ENCODE peak calls at places on chromosomes 6 and 20, in nine cellular contexts. One of them, this sample, is unnamed.

GRCh38 chr6:166743925-166744653 is 117.0 kb upstream of the RPS6KA2 start:
- DNase-seq in stomach: no peak
- DNase-seq in NCI-H82: no peak
- DNase-seq in GM12865: no peak
- DNase-seq in CD4-positive, alpha-beta memory T cell: no peak
- DNase-seq in stimulated activated CD8-positive, alpha-beta memory T cell treated with anti-CD3 and anti-CD28 coated beads, Interleukin-7, amount 100 ng/mL, for 48 hours: no peak
- DNase-seq in iPS DF 19.7: no peak
- DNase-seq in fibroblast of pulmonary artery: no peak
- DNase-seq in H54: no peak
- DNase-seq in this sample: no peak

GRCh38 chr20:39042279-39043150 is 80.4 kb downstream of the DHX35 start:
- DNase-seq in NCI-H82: no peak
- DNase-seq in stimulated activated CD8-positive, alpha-beta memory T cell treated with anti-CD3 and anti-CD28 coated beads, Interleukin-7, amount 100 ng/mL, for 48 hours: no peak
- DNase-seq in stomach: no peak
- DNase-seq in GM12865: no peak
- DNase-seq in CD4-positive, alpha-beta memory T cell: no peak
- DNase-seq in fibroblast of pulmonary artery: peak; percentile 4
- DNase-seq in H54: no peak
- DNase-seq in iPS DF 19.7: no peak
- DNase-seq in this sample: peak; percentile 31

GRCh38 chr6:68951350-68951749 is 316.3 kb downstream of the ADGRB3 start:
- DNase-seq in CD4-positive, alpha-beta memory T cell: no peak
- DNase-seq in GM12865: no peak
- DNase-seq in fibroblast of pulmonary artery: no peak
- DNase-seq in NCI-H82: no peak
- DNase-seq in iPS DF 19.7: no peak
- DNase-seq in stomach: no peak
- DNase-seq in stimulated activated CD8-positive, alpha-beta memory T cell treated with anti-CD3 and anti-CD28 coated beads, Interleukin-7, amount 100 ng/mL, for 48 hours: no peak
- DNase-seq in H54: no peak
- DNase-seq in this sample: no peak

GRCh38 chr6:4346659-4347333 is 211.4 kb upstream of the ECI2 start:
- DNase-seq in stimulated activated CD8-positive, alpha-beta memory T cell treated with anti-CD3 and anti-CD28 coated beads, Interleukin-7, amount 100 ng/mL, for 48 hours: no peak
- DNase-seq in iPS DF 19.7: no peak
- DNase-seq in H54: no peak
- DNase-seq in fibroblast of pulmonary artery: peak; percentile 33
- DNase-seq in stomach: no peak
- DNase-seq in NCI-H82: no peak
- DNase-seq in GM12865: no peak
- DNase-seq in CD4-positive, alpha-beta memory T cell: no peak
- DNase-seq in this sample: no peak

GRCh38 chr6:125945378-125946141 is 11.0 kb upstream of the HINT3 start:
- DNase-seq in CD4-positive, alpha-beta memory T cell: no peak
- DNase-seq in stomach: no peak
- DNase-seq in GM12865: no peak
- DNase-seq in H54: no peak
- DNase-seq in stimulated activated CD8-positive, alpha-beta memory T cell treated with anti-CD3 and anti-CD28 coated beads, Interleukin-7, amount 100 ng/mL, for 48 hours: no peak
- DNase-seq in NCI-H82: peak; percentile 46
- DNase-seq in iPS DF 19.7: no peak
- DNase-seq in fibroblast of pulmonary artery: peak; percentile 84
- DNase-seq in this sample: no peak

GRCh38 chr20:42179768-42180167 is 561.6 kb upstream of the CHD6 start:
- DNase-seq in NCI-H82: peak; percentile 42
- DNase-seq in iPS DF 19.7: no peak
- DNase-seq in fibroblast of pulmonary artery: peak; percentile 3
- DNase-seq in CD4-positive, alpha-beta memory T cell: no peak
- DNase-seq in stimulated activated CD8-positive, alpha-beta memory T cell treated with anti-CD3 and anti-CD28 coated beads, Interleukin-7, amount 100 ng/mL, for 48 hours: no peak
- DNase-seq in H54: no peak
- DNase-seq in stomach: no peak
- DNase-seq in GM12865: peak; percentile 1
- DNase-seq in this sample: no peak

GRCh38 chr6:140956567-140957306 is 1176.0 kb upstream of the GJE1 start:
- DNase-seq in NCI-H82: peak; percentile 69
- DNase-seq in stomach: no peak
- DNase-seq in stimulated activated CD8-positive, alpha-beta memory T cell treated with anti-CD3 and anti-CD28 coated beads, Interleukin-7, amount 100 ng/mL, for 48 hours: no peak
- DNase-seq in CD4-positive, alpha-beta memory T cell: no peak
- DNase-seq in fibroblast of pulmonary artery: peak; percentile 6
- DNase-seq in iPS DF 19.7: no peak
- DNase-seq in GM12865: no peak
- DNase-seq in H54: no peak
- DNase-seq in this sample: no peak

GRCh38 chr6:36129889-36130671 is at the start of gene MAPK13:
- DNase-seq in CD4-positive, alpha-beta memory T cell: peak; percentile 33
- DNase-seq in GM12865: no peak
- DNase-seq in H54: no peak
- DNase-seq in fibroblast of pulmonary artery: peak; percentile 29
- DNase-seq in stimulated activated CD8-positive, alpha-beta memory T cell treated with anti-CD3 and anti-CD28 coated beads, Interleukin-7, amount 100 ng/mL, for 48 hours: no peak
- DNase-seq in stomach: peak; percentile 66
- DNase-seq in iPS DF 19.7: no peak
- DNase-seq in NCI-H82: no peak
- DNase-seq in this sample: no peak

GRCh38 chr20:58549681-58550542 is 34.7 kb upstream of the APCDD1L start:
- DNase-seq in CD4-positive, alpha-beta memory T cell: no peak
- DNase-seq in GM12865: no peak
- DNase-seq in stimulated activated CD8-positive, alpha-beta memory T cell treated with anti-CD3 and anti-CD28 coated beads, Interleukin-7, amount 100 ng/mL, for 48 hours: no peak
- DNase-seq in iPS DF 19.7: no peak
- DNase-seq in stomach: peak; percentile 9
- DNase-seq in fibroblast of pulmonary artery: no peak
- DNase-seq in NCI-H82: no peak
- DNase-seq in H54: no peak
- DNase-seq in this sample: no peak

GRCh38 chr20:6866741-6867140 is 99.3 kb downstream of the BMP2 start:
- DNase-seq in iPS DF 19.7: no peak
- DNase-seq in H54: no peak
- DNase-seq in GM12865: no peak
- DNase-seq in fibroblast of pulmonary artery: no peak
- DNase-seq in stimulated activated CD8-positive, alpha-beta memory T cell treated with anti-CD3 and anti-CD28 coated beads, Interleukin-7, amount 100 ng/mL, for 48 hours: no peak
- DNase-seq in CD4-positive, alpha-beta memory T cell: no peak
- DNase-seq in NCI-H82: no peak
- DNase-seq in stomach: no peak
- DNase-seq in this sample: no peak

GRCh38 chr6:95847061-95847460 is 168.7 kb upstream of the FUT9 start:
- DNase-seq in fibroblast of pulmonary artery: no peak
- DNase-seq in H54: no peak
- DNase-seq in stimulated activated CD8-positive, alpha-beta memory T cell treated with anti-CD3 and anti-CD28 coated beads, Interleukin-7, amount 100 ng/mL, for 48 hours: no peak
- DNase-seq in NCI-H82: no peak
- DNase-seq in stomach: no peak
- DNase-seq in iPS DF 19.7: no peak
- DNase-seq in GM12865: no peak
- DNase-seq in CD4-positive, alpha-beta memory T cell: no peak
- DNase-seq in this sample: no peak